ENCODE peak calls at places on chromosomes 2 and 18, in six cellular contexts. One of them, this sample, is unnamed.

GRCh38 chr2:98827625-98828368 is 96.9 kb upstream of the MGAT4A start:
- DNase-seq in cardiac fibroblast: no peak
- DNase-seq in GM06990: no peak
- DNase-seq in NCI-H1092: no peak
- DNase-seq in sciatic nerve: no peak
- DNase-seq in WTC11: no peak
- DNase-seq in this sample: no peak

GRCh38 chr18:80041424-80041823 is 7.2 kb downstream of the RBFA start:
- DNase-seq in GM06990: no peak
- DNase-seq in cardiac fibroblast: no peak
- DNase-seq in WTC11: no peak
- DNase-seq in sciatic nerve: no peak
- DNase-seq in NCI-H1092: no peak
- DNase-seq in this sample: no peak

GRCh38 chr2:106261871-106262321 is 67.8 kb upstream of the UXS1 start:
- DNase-seq in cardiac fibroblast: no peak
- DNase-seq in NCI-H1092: no peak
- DNase-seq in sciatic nerve: no peak
- DNase-seq in GM06990: no peak
- DNase-seq in WTC11: no peak
- DNase-seq in this sample: no peak

GRCh38 chr18:13232971-13233565 is 14.5 kb downstream of the LDLRAD4 start:
- DNase-seq in NCI-H1092: no peak
- DNase-seq in sciatic nerve: peak
- DNase-seq in WTC11: no peak
- DNase-seq in GM06990: no peak
- DNase-seq in cardiac fibroblast: no peak
- DNase-seq in this sample: no peak

GRCh38 chr2:178756343-178756742 is 50.9 kb downstream of the TTN start:
- DNase-seq in NCI-H1092: no peak
- DNase-seq in WTC11: no peak
- DNase-seq in cardiac fibroblast: no peak
- DNase-seq in sciatic nerve: no peak
- DNase-seq in GM06990: no peak
- DNase-seq in this sample: no peak

GRCh38 chr2:134416637-134417036 is 162.8 kb downstream of the MGAT5 start:
- DNase-seq in sciatic nerve: no peak
- DNase-seq in WTC11: no peak
- DNase-seq in GM06990: no peak
- DNase-seq in NCI-H1092: no peak
- DNase-seq in cardiac fibroblast: no peak
- DNase-seq in this sample: no peak

GRCh38 chr2:40758778-40759177 is 306.9 kb upstream of the SLC8A1 start:
- DNase-seq in NCI-H1092: no peak
- DNase-seq in sciatic nerve: no peak
- DNase-seq in GM06990: no peak
- DNase-seq in WTC11: no peak
- DNase-seq in cardiac fibroblast: peak
- DNase-seq in this sample: no peak

GRCh38 chr2:16014041-16014787 is 73.9 kb downstream of the MYCN start:
- DNase-seq in cardiac fibroblast: no peak
- DNase-seq in NCI-H1092: peak
- DNase-seq in GM06990: no peak
- DNase-seq in sciatic nerve: no peak
- DNase-seq in WTC11: no peak
- DNase-seq in this sample: no peak

GRCh38 chr2:172085460-172086159 is at the start of gene DLX1:
- DNase-seq in sciatic nerve: no peak
- DNase-seq in cardiac fibroblast: no peak
- DNase-seq in WTC11: peak
- DNase-seq in NCI-H1092: peak
- DNase-seq in GM06990: peak
- DNase-seq in this sample: peak

GRCh38 chr2:218257390-218257981 is 3.3 kb upstream of the GPBAR1 start:
- DNase-seq in sciatic nerve: no peak
- DNase-seq in GM06990: peak
- DNase-seq in WTC11: peak
- DNase-seq in cardiac fibroblast: no peak
- DNase-seq in NCI-H1092: no peak
- DNase-seq in this sample: no peak

GRCh38 chr2:172772637-172773036 is 37.0 kb downstream of the RAPGEF4 start:
- DNase-seq in NCI-H1092: no peak
- DNase-seq in sciatic nerve: no peak
- DNase-seq in WTC11: no peak
- DNase-seq in GM06990: no peak
- DNase-seq in cardiac fibroblast: peak
- DNase-seq in this sample: no peak

GRCh38 chr18:10047237-10047636 is 133.4 kb downstream of the VAPA start:
- DNase-seq in NCI-H1092: no peak
- DNase-seq in cardiac fibroblast: no peak
- DNase-seq in sciatic nerve: no peak
- DNase-seq in GM06990: no peak
- DNase-seq in WTC11: no peak
- DNase-seq in this sample: no peak

GRCh38 chr2:190837417-190837816 is 43.2 kb upstream of the GLS start:
- DNase-seq in GM06990: no peak
- DNase-seq in sciatic nerve: no peak
- DNase-seq in cardiac fibroblast: peak
- DNase-seq in NCI-H1092: no peak
- DNase-seq in WTC11: no peak
- DNase-seq in this sample: no peak